ENCODE peak calls at places on chromosome 18, in nine cellular contexts. One of them, this sample, is unnamed.

GRCh38 chr18:52948878-52949444 is 609.0 kb downstream of the DCC start:
- DNase-seq in H9: no peak
- DNase-seq in AG04449: no peak
- DNase-seq in Calu3: no peak
- DNase-seq in T-helper 2 cell: no peak
- DNase-seq in GM12891: no peak
- DNase-seq in kidney tubule cell: no peak
- DNase-seq in stimulated activated CD4-positive, alpha-beta T cell treated with anti-CD3 and anti-CD28 coated beads, Interleukin-12 subunit alpha, Interleukin-12 subunit beta, amount 100 ng/mL, for 48 hours: no peak
- DNase-seq in ACHN: no peak
- DNase-seq in this sample: no peak

GRCh38 chr18:56001576-56001975 is 413.6 kb upstream of the TCF4 start:
- DNase-seq in H9: no peak
- DNase-seq in AG04449: no peak
- DNase-seq in Calu3: no peak
- DNase-seq in T-helper 2 cell: no peak
- DNase-seq in GM12891: no peak
- DNase-seq in kidney tubule cell: no peak
- DNase-seq in stimulated activated CD4-positive, alpha-beta T cell treated with anti-CD3 and anti-CD28 coated beads, Interleukin-12 subunit alpha, Interleukin-12 subunit beta, amount 100 ng/mL, for 48 hours: no peak
- DNase-seq in ACHN: no peak
- DNase-seq in this sample: no peak

GRCh38 chr18:80168982-80169381 is 59.9 kb downstream of the ADNP2 start:
- DNase-seq in H9: no peak
- DNase-seq in AG04449: no peak
- DNase-seq in Calu3: no peak
- DNase-seq in T-helper 2 cell: no peak
- DNase-seq in GM12891: no peak
- DNase-seq in kidney tubule cell: peak; percentile 63
- DNase-seq in stimulated activated CD4-positive, alpha-beta T cell treated with anti-CD3 and anti-CD28 coated beads, Interleukin-12 subunit alpha, Interleukin-12 subunit beta, amount 100 ng/mL, for 48 hours: no peak
- DNase-seq in ACHN: no peak
- DNase-seq in this sample: no peak

GRCh38 chr18:3057526-3057925 is 44.6 kb upstream of the LPIN2 start:
- DNase-seq in H9: no peak
- DNase-seq in AG04449: no peak
- DNase-seq in Calu3: no peak
- DNase-seq in T-helper 2 cell: no peak
- DNase-seq in GM12891: no peak
- DNase-seq in kidney tubule cell: no peak
- DNase-seq in stimulated activated CD4-positive, alpha-beta T cell treated with anti-CD3 and anti-CD28 coated beads, Interleukin-12 subunit alpha, Interleukin-12 subunit beta, amount 100 ng/mL, for 48 hours: no peak
- DNase-seq in ACHN: no peak
- DNase-seq in this sample: no peak

GRCh38 chr18:50721006-50721405 is 98.8 kb downstream of the MRO start:
- DNase-seq in H9: no peak
- DNase-seq in AG04449: no peak
- DNase-seq in Calu3: no peak
- DNase-seq in T-helper 2 cell: no peak
- DNase-seq in GM12891: no peak
- DNase-seq in kidney tubule cell: no peak
- DNase-seq in stimulated activated CD4-positive, alpha-beta T cell treated with anti-CD3 and anti-CD28 coated beads, Interleukin-12 subunit alpha, Interleukin-12 subunit beta, amount 100 ng/mL, for 48 hours: no peak
- DNase-seq in ACHN: no peak
- DNase-seq in this sample: no peak

GRCh38 chr18:22998336-22998735 is 65.2 kb downstream of the RBBP8 start:
- DNase-seq in H9: no peak
- DNase-seq in AG04449: no peak
- DNase-seq in Calu3: no peak
- DNase-seq in T-helper 2 cell: no peak
- DNase-seq in GM12891: no peak
- DNase-seq in kidney tubule cell: no peak
- DNase-seq in stimulated activated CD4-positive, alpha-beta T cell treated with anti-CD3 and anti-CD28 coated beads, Interleukin-12 subunit alpha, Interleukin-12 subunit beta, amount 100 ng/mL, for 48 hours: no peak
- DNase-seq in ACHN: no peak
- DNase-seq in this sample: no peak

GRCh38 chr18:57837917-57838548 is 34.9 kb upstream of the ATP8B1 start:
- DNase-seq in H9: no peak
- DNase-seq in AG04449: no peak
- DNase-seq in Calu3: no peak
- DNase-seq in T-helper 2 cell: peak; percentile 92
- DNase-seq in GM12891: no peak
- DNase-seq in kidney tubule cell: peak; percentile 87
- DNase-seq in stimulated activated CD4-positive, alpha-beta T cell treated with anti-CD3 and anti-CD28 coated beads, Interleukin-12 subunit alpha, Interleukin-12 subunit beta, amount 100 ng/mL, for 48 hours: peak; percentile 34
- DNase-seq in ACHN: peak; percentile 38
- DNase-seq in this sample: no peak

GRCh38 chr18:48002933-48003365 is 72.5 kb upstream of the SMAD2 start:
- DNase-seq in H9: no peak
- DNase-seq in AG04449: no peak
- DNase-seq in Calu3: peak; percentile 80
- DNase-seq in T-helper 2 cell: no peak
- DNase-seq in GM12891: no peak
- DNase-seq in kidney tubule cell: peak; percentile 98
- DNase-seq in stimulated activated CD4-positive, alpha-beta T cell treated with anti-CD3 and anti-CD28 coated beads, Interleukin-12 subunit alpha, Interleukin-12 subunit beta, amount 100 ng/mL, for 48 hours: no peak
- DNase-seq in ACHN: peak; percentile 90
- DNase-seq in this sample: peak; percentile 83

GRCh38 chr18:24987933-24988840 is 363.8 kb downstream of the ZNF521 start:
- DNase-seq in H9: peak; percentile 43
- DNase-seq in AG04449: no peak
- DNase-seq in Calu3: no peak
- DNase-seq in T-helper 2 cell: no peak
- DNase-seq in GM12891: no peak
- DNase-seq in kidney tubule cell: no peak
- DNase-seq in stimulated activated CD4-positive, alpha-beta T cell treated with anti-CD3 and anti-CD28 coated beads, Interleukin-12 subunit alpha, Interleukin-12 subunit beta, amount 100 ng/mL, for 48 hours: no peak
- DNase-seq in ACHN: no peak
- DNase-seq in this sample: no peak

This sample was measured in HTR-8/SVneo.